ENCODE peak calls at places on chromosomes 6 and 20, in five cellular contexts. X, Q, A, H and R are unnamed samples.

GRCh38 chr20:41692479-41693135 is 74.4 kb upstream of the CHD6 start:
- DNase-seq in X (peak; percentile 84), Q (peak; percentile 87), A (peak; percentile 58), H (peak; percentile 97), R (peak; percentile 48)

GRCh38 chr20:17611290-17611539 is 41.3 kb downstream of the DSTN start:
- DNase-seq in A (no peak), Q (no peak), X (no peak), H (peak; percentile 54), R (peak; percentile 84)

GRCh38 chr6:52164319-52165094 is 21.7 kb upstream of the IL17A start:
- DNase-seq in H (no peak), X (no peak), A (no peak), Q (no peak), R (no peak)

GRCh38 chr6:116386581-116387299 is 16.0 kb downstream of the DSE start:
- DNase-seq in A (no peak), Q (peak; percentile 41), X (peak; percentile 66), H (peak; percentile 54), R (no peak)

GRCh38 chr6:95551678-95552324 is 25.5 kb upstream of the MANEA start:
- DNase-seq in H (no peak), Q (no peak), X (no peak), A (no peak), R (peak; percentile 0)

GRCh38 chr20:52943185-52943841 is 28.8 kb upstream of the TSHZ2 start:
- DNase-seq in X (peak; percentile 88), H (peak; percentile 19), Q (peak; percentile 28), A (no peak), R (no peak)

GRCh38 chr6:44056392-44057237 is 70.6 kb downstream of the MRPL14 start:
- DNase-seq in Q (peak; percentile 60), H (no peak), X (peak; percentile 89), A (no peak), R (peak; percentile 88)

GRCh38 chr6:170135821-170136471 is 154.9 kb downstream of the DLL1 start:
- DNase-seq in Q (no peak), A (no peak), X (no peak), H (no peak), R (peak; percentile 54)

GRCh38 chr6:113829702-113830058 is 27.5 kb upstream of the MARCKS start:
- DNase-seq in Q (peak; percentile 21), A (no peak), X (no peak), H (no peak), R (no peak)

GRCh38 chr20:23119456-23120216 is 33.5 kb upstream of the CD93 start:
- DNase-seq in X (no peak), H (no peak), Q (no peak), A (no peak), R (peak; percentile 39)

GRCh38 chr6:88922775-88923548 is 40.5 kb downstream of the RNGTT start:
- DNase-seq in A (no peak), H (no peak), Q (no peak), X (no peak), R (no peak)

GRCh38 chr6:133945158-133945557 is 7.9 kb upstream of the TBPL1 start:
- DNase-seq in Q (no peak), A (peak; percentile 5), H (peak; percentile 61), X (no peak), R (peak; percentile 47)

GRCh38 chr6:40325791-40326190 is 261.4 kb downstream of the LRFN2 start:
- DNase-seq in H (no peak), Q (no peak), A (no peak), X (no peak), R (peak; percentile 27)

GRCh38 chr6:25641377-25641776 is 10.6 kb upstream of the SCGN start:
- DNase-seq in A (no peak), H (no peak), X (no peak), Q (no peak), R (no peak)

GRCh38 chr6:80234411-80234810 is 127.9 kb downstream of the BCKDHB start:
- DNase-seq in A (no peak), X (no peak), Q (no peak), H (no peak), R (no peak)

GRCh38 chr20:38143646-38144554 is 21.2 kb downstream of the TGM2 start:
- DNase-seq in H (no peak), Q (peak; percentile 87), X (peak; percentile 70), A (peak; percentile 89), R (peak; percentile 97)

GRCh38 chr6:39844866-39845265 is 52.7 kb downstream of the DAAM2 start:
- DNase-seq in X (no peak), A (no peak), H (no peak), Q (no peak), R (no peak)

GRCh38 chr20:14696937-14697336 is 359.5 kb upstream of the FLRT3 start:
- DNase-seq in Q (no peak), X (no peak), H (no peak), A (no peak), R (no peak)

GRCh38 chr20:11012975-11013374 is 339.2 kb upstream of the JAG1 start:
- DNase-seq in H (no peak), Q (no peak), X (peak; percentile 85), A (no peak), R (no peak)
- H3K27ac ChIP-seq in H (no peak overlapping the region), Q (no peak overlapping the region), X (no peak overlapping the region), A (no peak overlapping the region), R (no peak overlapping the region)

GRCh38 chr6:17968081-17968518 is 19.3 kb downstream of the KIF13A start:
- DNase-seq in H (peak; percentile 26), Q (no peak), A (no peak), X (no peak), R (peak; percentile 35)

GRCh38 chr6:17967668-17968067 is 19.8 kb downstream of the KIF13A start:
- DNase-seq in H (no peak), X (no peak), A (no peak), Q (no peak), R (no peak)

GRCh38 chr6:17971128-17972073 is 16.0 kb downstream of the KIF13A start:
- DNase-seq in X (peak; percentile 86), H (peak; percentile 62), A (peak; percentile 33), Q (no peak), R (peak; percentile 22)

GRCh38 chr6:17966451-17966850 is 21.0 kb downstream of the KIF13A start:
- DNase-seq in Q (no peak), A (no peak), X (no peak), H (no peak), R (no peak)

DNA sequence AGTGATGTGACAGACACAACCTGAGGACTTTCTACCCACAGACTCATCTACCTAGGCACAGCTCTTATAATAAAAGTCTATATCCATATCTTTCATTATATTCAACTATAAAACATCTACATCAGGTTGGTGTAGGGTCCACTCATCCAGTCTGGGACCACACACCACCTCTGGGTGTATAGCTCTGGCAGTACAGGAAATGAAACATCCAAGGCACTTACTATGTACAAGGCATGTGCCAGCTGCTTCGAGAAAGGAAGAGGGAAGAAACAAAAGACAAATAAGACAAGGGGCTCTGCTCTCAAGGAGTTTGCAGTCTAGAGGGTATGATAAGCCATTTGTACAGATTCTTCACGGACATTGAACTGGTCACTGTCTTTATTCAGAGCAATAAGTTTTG is 18.6 kb downstream of the KIF13A start:
- DNase-seq in A (no peak), H (no peak), Q (no peak), X (no peak), R (no peak)
- H3K79me2 ChIP-seq in A (peaks cover 75% of the 10 kb centered on the region), H (peaks cover 9% of the 10 kb centered on the region), Q (peaks cover 67% of the 10 kb centered on the region), X (peaks cover 74% of the 10 kb centered on the region), R (peaks cover 76% of the 10 kb centered on the region)

GRCh38 chr20:32300647-32301046 is 23.2 kb downstream of the KIF3B start:
- DNase-seq in A (no peak), Q (no peak), X (no peak), H (no peak), R (no peak)

GRCh38 chr20:32294071-32294470 is 16.6 kb downstream of the KIF3B start:
- DNase-seq in H (no peak), X (no peak), Q (no peak), A (no peak), R (no peak)

GRCh38 chr20:32296874-32297420 is 19.5 kb downstream of the KIF3B start:
- DNase-seq in X (peak; percentile 67), A (no peak), Q (no peak), H (no peak), R (no peak)

GRCh38 chr20:32296412-32296811 is 19.0 kb downstream of the KIF3B start:
- DNase-seq in X (peak; percentile 54), H (no peak), A (no peak), Q (no peak), R (no peak)

GRCh38 chr20:32297439-32297838 is 20.0 kb downstream of the KIF3B start:
- DNase-seq in X (no peak), Q (no peak), H (no peak), A (no peak), R (no peak)
- H3K27ac ChIP-seq in X (no peak overlapping the region), Q (no peak overlapping the region), H (no peak overlapping the region), A (no peak overlapping the region), R (no peak overlapping the region)

DNA sequence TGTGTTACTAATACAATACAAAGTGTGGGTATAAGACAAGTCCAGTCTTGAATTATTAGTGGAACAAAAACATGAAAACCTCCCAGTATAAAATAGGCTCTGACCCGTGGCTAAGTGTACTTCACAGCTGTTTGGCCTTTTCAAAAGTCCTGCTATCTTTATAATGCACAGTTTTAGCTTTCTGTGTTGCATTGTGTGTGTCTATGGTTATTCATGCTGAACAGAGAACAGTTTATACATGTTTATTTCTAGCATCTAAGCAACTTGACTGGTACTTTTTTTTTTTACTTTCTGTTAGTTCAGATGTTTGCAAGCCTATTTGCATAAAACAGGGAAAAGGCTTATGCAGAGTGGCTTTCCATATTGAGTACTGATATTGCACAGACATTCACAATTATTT is 119.2 kb upstream of the CCN2 start:
- DNase-seq in A (no peak), Q (no peak), X (peak; percentile 50), H (no peak), R (no peak)
- H3K79me2 ChIP-seq in A (no peaks in the 10 kb centered on the region), Q (no peaks in the 10 kb centered on the region), X (no peaks in the 10 kb centered on the region), H (no peaks in the 10 kb centered on the region), R (no peaks in the 10 kb centered on the region)

DNA sequence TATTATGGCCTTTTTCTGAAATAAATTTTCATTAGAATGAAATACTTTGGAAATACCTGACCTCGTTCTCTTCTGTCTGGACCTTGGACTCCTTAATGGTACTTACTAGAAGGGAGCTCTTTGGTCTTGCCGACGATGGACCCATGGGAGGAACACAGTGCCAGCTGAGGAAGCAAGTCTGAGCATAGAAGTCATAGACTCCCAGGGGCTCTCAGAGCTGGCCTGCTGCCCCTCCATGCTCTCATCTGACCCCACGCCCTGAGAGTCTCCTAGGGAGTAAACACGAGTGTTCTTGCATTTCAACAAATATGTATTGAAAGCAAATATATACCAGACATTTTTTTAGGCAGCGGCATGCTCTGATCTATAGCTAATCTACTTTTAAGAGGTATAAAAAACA is 87.8 kb downstream of the PLEKHG1 start:
- DNase-seq in H (no peak), A (no peak), Q (peak; percentile 57), X (no peak), R (no peak)
- H3K27ac ChIP-seq in H (no peak overlapping the region), A (no peak overlapping the region), Q (peak overlapping the region; percentile 29), X (no peak overlapping the region), R (no peak overlapping the region)

GRCh38 chr20:59665656-59666555 is 61.6 kb downstream of the PHACTR3 start:
- DNase-seq in X (no peak), Q (no peak), H (no peak), A (no peak), R (no peak)
- H3K79me2 ChIP-seq in X (no peaks in the 10 kb centered on the region), Q (no peaks in the 10 kb centered on the region), H (no peaks in the 10 kb centered on the region), A (no peaks in the 10 kb centered on the region), R (no peaks in the 10 kb centered on the region)

DNA sequence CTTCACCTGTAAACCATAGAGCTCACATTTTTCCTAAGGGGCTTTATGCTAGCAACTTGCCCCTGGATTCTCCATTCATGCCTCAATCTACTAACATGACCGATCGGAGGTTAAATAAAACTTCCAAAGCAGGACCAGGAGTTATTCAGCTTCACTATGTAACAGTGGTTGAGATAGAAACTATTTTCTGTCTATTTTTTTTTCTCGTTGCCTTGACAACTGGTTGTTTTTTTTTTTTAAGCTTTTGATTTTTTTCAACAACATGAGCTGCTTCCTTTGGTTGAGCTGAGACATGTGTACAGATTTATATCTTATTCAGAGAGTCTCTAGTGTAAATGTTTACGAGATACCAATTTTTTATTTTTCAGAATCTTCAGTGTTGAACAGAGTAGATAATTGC is 85.7 kb downstream of the SHLD1 start:
- DNase-seq in X (peak; percentile 67), Q (no peak), H (no peak), A (no peak), R (peak; percentile 72)
- H3K27ac ChIP-seq in X (peak overlapping the region; percentile 60), Q (peak overlapping the region; percentile 30), H (no peak overlapping the region), A (no peak overlapping the region), R (peak overlapping the region; percentile 6)